ENCODE peak calls at places on chromosome 7, in four cellular contexts. H is CD4-positive, CD25-positive, alpha-beta regulatory T cell; V is heart right ventricle; O is pancreas. B is an unnamed sample.

GRCh38 chr7:5625938-5626337 is 155.5 kb downstream of the RNF216 start:
- DNase-seq in H (no peak), V (no peak), O (no peak), B (no peak)

GRCh38 chr7:124489925-124490324 is 275.7 kb downstream of the GPR37 start:
- DNase-seq in V (no peak), O (no peak), H (no peak), B (no peak)

GRCh38 chr7:83469076-83469475 is 179.9 kb downstream of the SEMA3E start:
- DNase-seq in O (no peak), V (no peak), H (no peak), B (no peak)

GRCh38 chr7:90222811-90223725 is 11.5 kb downstream of the STEAP2 start:
- DNase-seq in V (no peak), H (no peak), O (no peak), B (no peak)

GRCh38 chr7:68807681-68808080 is 790.6 kb upstream of the AUTS2 start:
- DNase-seq in O (no peak), H (no peak), V (no peak), B (no peak)

GRCh38 chr7:67398916-67399315 is 402.3 kb downstream of the TYW1 start:
- DNase-seq in H (no peak), V (no peak), O (no peak), B (no peak)

GRCh38 chr7:41491313-41491712 is 211.6 kb downstream of the INHBA start:
- DNase-seq in O (no peak), V (no peak), H (no peak), B (no peak)

GRCh38 chr7:11748884-11749283 is 83.1 kb downstream of the THSD7A start:
- DNase-seq in O (no peak), V (no peak), H (no peak), B (no peak)

GRCh38 chr7:134899729-134900128 is 86.6 kb upstream of the AGBL3 start:
- DNase-seq in O (no peak), H (no peak), V (no peak), B (no peak)

GRCh38 chr7:25947669-25948516 is 204.1 kb upstream of the NFE2L3 start:
- DNase-seq in O (peak; percentile 39), V (no peak), H (no peak), B (no peak)

GRCh38 chr7:113562242-113562641 is 356.6 kb downstream of the PPP1R3A start:
- DNase-seq in H (no peak), V (no peak), O (no peak), B (no peak)

GRCh38 chr7:41933427-41933826 is 230.5 kb upstream of the INHBA start:
- DNase-seq in O (no peak), V (no peak), H (no peak), B (no peak)

GRCh38 chr7:92246363-92247101 is 758 bp downstream of the ANKIB1 start:
- DNase-seq in H (peak; percentile 6), O (peak; percentile 15), V (no peak), B (no peak)

GRCh38 chr7:15317215-15317614 is 244.6 kb downstream of the AGMO start:
- DNase-seq in H (no peak), V (no peak), O (no peak), B (no peak)

GRCh38 chr7:44084695-44085094 is 2.4 kb upstream of the POLM start:
- DNase-seq in H (no peak), V (no peak), O (no peak), B (no peak)

GRCh38 chr7:44081266-44081748 is 1.0 kb downstream of the POLM start:
- DNase-seq in V (no peak), O (no peak), H (no peak), B (no peak)

GRCh38 chr7:44082541-44083207 is 344 bp upstream of the POLM start:
- DNase-seq in V (peak; percentile 98), H (peak; percentile 98), O (peak; percentile 99), B (peak; percentile 98)

GRCh38 chr7:44085549-44085948 is 3.2 kb upstream of the POLM start:
- DNase-seq in V (no peak), H (no peak), O (no peak), B (no peak)

DNA sequence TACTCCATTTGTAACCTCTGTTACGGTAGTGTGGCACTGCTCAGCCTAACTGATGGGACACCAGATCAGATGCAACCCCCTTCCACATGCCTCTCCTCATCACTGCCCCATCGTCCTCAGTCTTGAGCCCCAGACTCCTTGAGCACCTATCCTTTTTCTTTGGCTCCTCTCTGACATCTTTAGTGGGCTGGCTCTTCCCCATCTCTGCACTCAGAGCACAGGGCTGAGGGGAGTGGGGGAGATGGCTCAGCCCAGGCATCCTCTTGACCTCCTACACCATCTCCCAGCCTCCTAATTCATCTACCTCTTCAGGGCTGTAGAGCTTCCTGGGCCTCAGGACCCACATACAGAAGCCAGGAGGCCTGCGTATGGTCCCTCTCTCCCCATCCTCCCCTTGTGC is 1.5 kb upstream of the POLM start:
- DNase-seq in O (no peak), H (no peak), V (no peak), B (no peak)
- H3K9me3 ChIP-seq in O (no peaks in the 10 kb centered on the region), H (no peaks in the 10 kb centered on the region), V (no peaks in the 10 kb centered on the region), B (no peaks in the 10 kb centered on the region)

DNA sequence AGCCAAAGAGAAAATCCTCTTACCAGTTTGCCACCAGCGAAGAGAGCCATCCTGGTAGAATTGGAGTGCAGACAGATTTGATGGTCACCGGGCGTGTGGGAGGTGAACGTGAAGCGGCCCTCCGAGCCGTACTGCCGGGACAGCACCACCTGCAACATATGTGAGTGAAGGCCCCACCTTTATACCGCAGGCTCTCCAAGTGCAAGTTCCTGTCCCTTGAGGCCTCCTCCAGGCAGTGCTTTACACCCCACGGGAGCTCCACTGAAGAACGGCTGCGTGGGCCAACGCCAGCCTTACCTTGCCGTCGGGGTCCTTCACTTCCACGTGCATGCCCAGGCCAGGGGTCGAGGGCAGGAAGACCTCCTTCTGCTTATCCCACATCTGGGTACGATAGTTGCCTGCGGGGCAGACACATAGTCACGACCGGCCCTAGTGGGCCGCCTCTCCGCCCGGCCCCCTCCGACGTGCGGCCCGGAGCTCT is 565 bp downstream of the TMED4 start:
- DNase-seq in H (peak; percentile 22), O (peak; percentile 51), V (peak; percentile 26), B (no peak)
- H3K9me3 ChIP-seq in H (no peaks in the 10 kb centered on the region), O (no peaks in the 10 kb centered on the region), V (no peaks in the 10 kb centered on the region), B (no peaks in the 10 kb centered on the region)

DNA sequence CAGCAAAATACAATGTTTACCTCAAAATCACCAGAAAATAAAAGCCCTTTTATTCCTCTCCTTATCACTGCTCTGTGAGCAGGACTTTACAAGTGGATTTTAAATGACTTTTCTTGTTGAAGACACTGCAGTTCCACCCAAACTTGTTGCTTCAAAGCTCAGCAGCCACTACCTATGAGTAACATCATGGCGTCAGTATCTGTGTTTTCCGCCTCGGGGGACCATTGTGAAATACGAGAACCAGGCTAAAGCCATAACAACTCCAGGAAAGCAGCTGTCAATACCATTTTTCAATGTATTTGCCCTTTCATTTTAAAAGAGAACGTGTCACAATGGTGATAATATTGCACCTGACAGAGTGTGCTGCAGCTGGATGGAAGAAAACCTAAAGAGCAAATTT is 284.0 kb upstream of the RNF32 start:
- DNase-seq in H (no peak), V (no peak), O (no peak), B (no peak)
- H3K9me3 ChIP-seq in H (no peaks in the 10 kb centered on the region), V (no peaks in the 10 kb centered on the region), O (no peaks in the 10 kb centered on the region), B (no peaks in the 10 kb centered on the region)

DNA sequence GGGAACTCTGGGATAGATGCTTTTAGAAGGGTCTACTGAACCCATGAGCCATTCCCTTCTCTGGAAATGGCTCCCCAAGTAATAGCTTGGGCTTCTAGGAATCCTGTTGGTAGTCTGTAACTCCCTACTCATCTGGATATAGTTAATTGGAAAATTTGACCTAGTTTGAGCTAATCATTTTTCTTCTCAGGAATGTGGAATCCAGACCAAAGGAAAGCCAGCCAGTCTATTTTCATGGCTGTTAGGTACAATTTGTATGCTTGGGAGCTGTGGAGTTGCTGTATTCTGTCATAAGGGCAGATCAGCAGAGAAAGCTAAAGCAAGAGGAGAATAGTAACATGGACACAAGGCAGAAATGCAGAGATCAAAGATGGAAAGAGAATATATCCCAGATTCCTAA is 71.6 kb upstream of the C1GALT1 start:
- DNase-seq in V (no peak), H (no peak), O (no peak), B (no peak)
- H3K9me3 ChIP-seq in V (peaks cover 13% of the 10 kb centered on the region), H (peaks cover 3% of the 10 kb centered on the region), O (no peaks in the 10 kb centered on the region), B (no peaks in the 10 kb centered on the region)

DNA sequence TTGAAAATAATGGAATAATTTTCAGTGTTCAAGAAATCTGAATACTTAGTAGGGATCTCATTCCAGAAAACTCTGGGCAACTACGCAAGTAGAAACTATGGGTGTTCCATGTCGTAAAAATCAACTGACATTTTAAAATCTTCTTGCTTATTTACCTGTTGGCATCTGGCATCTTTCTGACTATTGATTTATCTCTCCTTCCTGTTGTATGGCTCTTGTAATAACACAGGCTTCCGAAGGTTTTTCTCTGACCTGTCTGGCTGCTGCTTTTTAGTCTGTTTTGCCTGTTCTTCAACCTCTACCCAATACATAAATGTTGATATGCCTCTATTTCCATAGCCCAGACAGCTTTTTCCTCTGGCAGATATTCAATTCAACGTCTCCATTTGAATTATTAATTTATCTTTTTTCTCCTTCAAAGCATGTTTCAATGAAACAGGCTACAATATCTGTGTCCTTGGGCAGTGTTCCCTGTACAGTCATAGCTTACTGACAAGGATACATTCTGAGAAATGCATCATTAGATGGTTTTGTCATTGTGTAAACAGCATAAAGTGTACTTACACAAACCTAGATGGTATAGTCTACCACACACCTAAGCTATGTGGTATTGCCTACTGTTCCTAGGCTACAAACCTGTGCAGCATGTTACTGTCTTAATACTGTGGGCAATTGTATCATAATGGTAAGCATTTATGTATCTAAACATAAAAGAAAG is 105.9 kb upstream of the ETV1 start:
- DNase-seq in O (no peak), H (no peak), V (no peak), B (no peak)
- H3K9me3 ChIP-seq in O (no peaks in the 10 kb centered on the region), H (no peaks in the 10 kb centered on the region), V (no peaks in the 10 kb centered on the region), B (no peaks in the 10 kb centered on the region)

DNA sequence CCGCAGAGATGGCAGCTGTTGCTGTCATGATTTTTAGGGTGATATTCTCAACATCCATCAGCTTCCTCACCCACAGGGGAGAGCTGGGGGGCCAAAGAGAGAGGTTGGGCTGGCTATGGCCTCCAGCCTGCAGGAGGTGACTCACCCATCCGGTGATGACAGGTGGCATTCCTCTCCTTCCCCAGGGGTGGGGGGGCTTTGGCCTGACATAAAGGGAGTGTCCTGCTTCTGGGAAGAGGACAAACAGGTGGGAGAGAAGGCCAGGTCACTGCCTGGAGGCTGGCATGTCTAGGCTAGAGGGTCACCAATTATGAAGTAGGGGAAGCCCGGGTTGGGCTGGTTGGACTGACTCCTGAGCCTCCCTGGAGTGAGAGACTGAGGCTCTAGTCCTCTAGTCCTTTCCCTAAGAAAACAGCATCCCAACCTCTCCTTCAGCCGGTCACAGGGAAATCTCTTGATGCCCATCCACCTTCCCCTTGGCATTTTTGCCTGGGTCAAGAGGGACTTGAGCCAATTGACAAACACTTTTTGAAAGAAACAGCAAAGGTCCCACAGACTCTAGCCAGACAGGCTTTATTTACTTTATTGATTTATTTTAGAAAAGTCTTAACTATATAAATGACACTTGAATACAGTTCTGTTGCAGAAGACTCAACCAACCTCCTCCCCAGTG is 79.8 kb upstream of the ZNF716 start:
- DNase-seq in V (no peak), O (no peak), H (no peak), B (no peak)
- H3K9me3 ChIP-seq in V (no peaks in the 10 kb centered on the region), O (no peaks in the 10 kb centered on the region), H (peaks cover 3% of the 10 kb centered on the region), B (no peaks in the 10 kb centered on the region)